ENCODE peak calls at places on chromosomes 13 and 19, in six cellular contexts. V is A549, Y is lung, B is thoracic aorta, D is esophagus muscularis mucosa, N is pancreas. K is an unnamed sample.

GRCh38 chr13:43026262-43026661 is 2.9 kb downstream of the DNAJC15 start:
- DNase-seq in V (no peak), Y (no peak), B (no peak), D (no peak), N (no peak), K (peak)

GRCh38 chr13:98542568-98543379 is 34.1 kb downstream of the STK24 start:
- DNase-seq in V (no peak), Y (no peak), B (no peak), D (no peak), N (no peak), K (no peak)

GRCh38 chr19:3389876-3390361 is 23.5 kb downstream of the NFIC start:
- DNase-seq in V (no peak), Y (no peak), B (no peak), D (no peak), N (peak), K (no peak)

GRCh38 chr13:97121894-97122293 is 100.2 kb upstream of the MBNL2 start:
- DNase-seq in V (no peak), Y (no peak), B (no peak), D (no peak), N (no peak), K (peak)

GRCh38 chr19:5621945-5622464 is 571 bp downstream of the SAFB2 start:
- DNase-seq in V (no peak), Y (no peak), B (no peak), D (no peak), N (peak), K (no peak)

GRCh38 chr19:39696418-39696817 is 7.9 kb upstream of the LGALS14 start:
- DNase-seq in V (no peak), Y (no peak), B (no peak), D (no peak), N (no peak), K (no peak)

GRCh38 chr13:111531505-111531904 is 211.1 kb downstream of the TEX29 start:
- DNase-seq in V (peak), Y (no peak), B (no peak), D (no peak), N (no peak), K (peak)

GRCh38 chr19:19056636-19057275 is 7.0 kb upstream of the SLC25A42 start:
- DNase-seq in V (no peak), Y (no peak), B (no peak), D (no peak), N (no peak), K (no peak)

GRCh38 chr13:100014621-100015020 is 33.0 kb downstream of the ZIC2 start:
- DNase-seq in V (no peak), Y (no peak), B (no peak), D (no peak), N (no peak), K (no peak)

GRCh38 chr13:30997697-30998547 is 65.5 kb downstream of the TEX26 start:
- DNase-seq in V (no peak), Y (no peak), B (no peak), D (peak), N (no peak), K (peak)

GRCh38 chr13:31001647-31002046 is 69.2 kb downstream of the TEX26 start:
- DNase-seq in V (no peak), Y (no peak), B (no peak), D (no peak), N (no peak), K (peak)

GRCh38 chr13:31000889-31001288 is 68.4 kb downstream of the TEX26 start:
- DNase-seq in V (no peak), Y (no peak), B (no peak), D (no peak), N (no peak), K (peak)

GRCh38 chr13:30995331-30995730 is 62.9 kb downstream of the TEX26 start:
- DNase-seq in V (no peak), Y (no peak), B (no peak), D (no peak), N (no peak), K (no peak)

GRCh38 chr13:30998548-30999140 is 66.2 kb downstream of the TEX26 start:
- DNase-seq in V (no peak), Y (no peak), B (no peak), D (peak), N (no peak), K (peak)
- H3K27ac ChIP-seq in V (no peak), Y (no peak), B (no peak), D (no peak), N (no peak), K (no peak)

GRCh38 chr19:33438016-33438671 is 64.6 kb downstream of the CEBPG start:
- DNase-seq in V (no peak), Y (no peak), B (no peak), D (no peak), N (no peak), K (no peak)
- TF ChIP-seq CTCF in V (no peak), Y (no peak), B (no peak), D (no peak), N (no peak), K (peak)

GRCh38 chr19:31339405-31339804 is 9.8 kb downstream of the TSHZ3 start:
- DNase-seq in V (no peak), Y (no peak), B (no peak), D (no peak), N (no peak), K (no peak)
- H3K4me3 ChIP-seq in V (no peak), Y (no peak), B (no peak), D (peak), N (no peak), K (no peak)

GRCh38 chr19:17530586-17530985 is 19.1 kb downstream of the PGLS start:
- DNase-seq in V (no peak), Y (no peak), B (no peak), D (no peak), N (no peak), K (no peak)

GRCh38 chr19:17527326-17527725 is 15.9 kb downstream of the PGLS start:
- DNase-seq in V (no peak), Y (no peak), B (no peak), D (no peak), N (no peak), K (no peak)

GRCh38 chr19:17526922-17527321 is 15.5 kb downstream of the PGLS start:
- DNase-seq in V (no peak), Y (no peak), B (no peak), D (no peak), N (no peak), K (no peak)

GRCh38 chr19:17529239-17530158 is 18.1 kb downstream of the PGLS start:
- DNase-seq in V (no peak), Y (no peak), B (no peak), D (no peak), N (no peak), K (no peak)

GRCh38 chr19:17528610-17529009 is 17.2 kb downstream of the PGLS start:
- DNase-seq in V (no peak), Y (no peak), B (no peak), D (no peak), N (no peak), K (no peak)
- H3K27ac ChIP-seq in V (no peak), Y (no peak), B (no peak), D (no peak), N (no peak), K (no peak)

DNA sequence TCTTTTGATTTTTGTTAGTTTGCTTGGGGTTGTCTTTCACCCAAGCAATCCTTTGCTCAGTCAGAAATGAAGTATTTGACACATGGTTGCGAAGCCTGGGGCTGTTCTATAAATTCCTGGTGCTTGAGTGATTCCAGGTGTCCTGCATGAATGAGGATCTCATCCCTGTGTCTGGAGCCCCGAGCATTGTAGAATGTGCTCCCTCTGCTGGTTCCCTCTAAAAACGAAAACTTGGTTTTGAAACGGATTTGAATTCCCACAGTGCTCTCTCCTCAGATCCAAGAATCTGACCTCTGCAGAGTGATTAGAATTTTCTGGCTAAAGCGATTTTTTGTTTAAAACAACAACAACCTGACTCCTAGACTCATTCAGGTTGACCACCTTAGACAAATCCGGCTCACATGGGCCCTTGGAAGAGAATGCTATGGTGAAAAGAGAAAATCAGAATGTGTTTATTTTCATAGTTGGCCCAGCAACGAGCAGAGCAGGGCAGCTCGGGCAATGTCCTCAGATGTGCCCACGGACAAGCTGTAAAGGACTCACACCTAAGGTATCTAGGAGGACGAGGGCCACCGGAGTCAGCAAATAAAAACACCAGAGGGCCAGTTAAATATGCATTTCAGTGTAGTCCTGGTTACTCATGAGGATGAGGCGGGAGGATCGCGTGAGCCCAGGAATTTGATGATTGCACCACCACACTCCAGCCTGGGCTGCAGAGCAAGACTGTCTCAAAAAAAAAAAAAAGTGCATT is 8.7 kb upstream of the ATP12A start:
- DNase-seq in V (peak), Y (peak), B (no peak), D (no peak), N (peak), K (peak)
- TF ChIP-seq CTCF in V (peak), Y (peak), B (peak), D (peak), N (peak), K (peak)